ENCODE peak calls at places on chromosomes 11 and 22, in eight cellular contexts. X is A549, U is transverse colon, E is pancreas, A is endothelial cell of umbilical vein, H is IMR-90, R is heart left ventricle, K is right lobe of liver. M is an unnamed sample. For H3K4me1, the result is how much of the 10 kb centered on the place peaks cover.

GRCh38 chr11:18457435-18457834 is 1.8 kb downstream of the LDHAL6A start:
- DNase-seq in X (peak), E (peak), U (no peak), H (no peak), K (no peak), R (no peak), A (peak), M (no peak)

GRCh38 chr11:111601979-111602864 is at the start of gene SIK2:
- DNase-seq in H (peak), U (peak), E (peak), K (peak), A (peak), R (peak), X (peak), M (peak)

GRCh38 chr11:78251083-78251699 is 62.5 kb downstream of the USP35 start:
- DNase-seq in K (no peak), U (no peak), X (no peak), R (no peak), E (no peak), H (peak), A (peak), M (no peak)

GRCh38 chr22:23073506-23074229 is 3.3 kb downstream of the GNAZ start:
- DNase-seq in E (no peak), H (no peak), K (peak), A (no peak), R (no peak), X (no peak), U (no peak), M (peak)

GRCh38 chr11:67267188-67268035 is 1.1 kb downstream of the GRK2 start:
- DNase-seq in K (peak), X (no peak), H (no peak), R (no peak), U (peak), A (no peak), E (peak), M (no peak)

GRCh38 chr22:49503321-49503720 is 324.4 kb downstream of the BRD1 start:
- DNase-seq in K (no peak), E (no peak), R (no peak), H (no peak), A (no peak), U (no peak), X (no peak), M (no peak)

GRCh38 chr11:45518853-45519545 is 146.4 kb downstream of the CHST1 start:
- DNase-seq in R (no peak), A (no peak), K (no peak), U (no peak), E (no peak), X (no peak), H (no peak), M (no peak)

GRCh38 chr11:92380882-92381281 is 156.3 kb downstream of the FAT3 start:
- DNase-seq in R (no peak), E (no peak), X (no peak), U (no peak), K (no peak), H (peak), A (peak), M (no peak)

GRCh38 chr22:37852418-37852817 is 3.2 kb downstream of the EIF3L start:
- DNase-seq in H (no peak), R (no peak), A (no peak), U (no peak), E (no peak), K (no peak), X (no peak), M (no peak)

GRCh38 chr11:102330226-102330625 is 12.9 kb downstream of the BIRC3 start:
- DNase-seq in X (no peak), K (no peak), E (no peak), U (no peak), A (no peak), H (peak), R (no peak), M (no peak)

GRCh38 chr22:11253000-11253511 is 4274.9 kb upstream of the OR11H1 start:
- DNase-seq in H (no peak), E (peak), K (peak), X (no peak), R (peak), A (no peak), U (no peak), M (peak)

GRCh38 chr11:115238086-115238485 is 266.1 kb downstream of the CADM1 start:
- DNase-seq in U (no peak), X (no peak), A (no peak), K (no peak), E (no peak), H (no peak), R (no peak), M (no peak)
- H3K4me1 ChIP-seq in U (under half), X (under half), A (under half), K (under half), E (under half), H (under half), R (under half), M (under half)

GRCh38 chr11:945986-946385 is 20.3 kb downstream of the AP2A2 start:
- DNase-seq in R (no peak), K (peak), X (no peak), A (no peak), U (no peak), H (no peak), E (no peak), M (no peak)
- H3K27ac ChIP-seq in R (no peak), K (no peak), X (no peak), A (no peak), U (no peak), H (no peak), E (no peak), M (no peak)

GRCh38 chr11:83063073-83063754 is 8.5 kb downstream of the RAB30 start:
- DNase-seq in R (no peak), U (no peak), X (peak), K (no peak), H (peak), E (no peak), A (no peak), M (no peak)
- H3K4me1 ChIP-seq in R (under half), U (under half), X (under half), K (under half), H (under half), E (under half), A (under half), M (under half)

GRCh38 chr22:20209761-20210250 is 58.3 kb downstream of the RTN4R start:
- DNase-seq in H (no peak), E (no peak), R (no peak), K (no peak), X (no peak), A (no peak), U (no peak), M (no peak)

GRCh38 chr22:20210473-20211059 is 57.6 kb downstream of the RTN4R start:
- DNase-seq in E (no peak), H (no peak), X (no peak), A (no peak), U (no peak), R (no peak), K (no peak), M (no peak)

GRCh38 chr22:20212754-20213699 is 55.1 kb downstream of the RTN4R start:
- DNase-seq in E (no peak), A (no peak), H (no peak), U (no peak), R (no peak), K (no peak), X (no peak), M (no peak)

GRCh38 chr22:20211997-20212753 is 55.9 kb downstream of the RTN4R start:
- DNase-seq in X (no peak), U (peak), A (no peak), E (peak), R (peak), H (peak), K (peak), M (no peak)

DNA sequence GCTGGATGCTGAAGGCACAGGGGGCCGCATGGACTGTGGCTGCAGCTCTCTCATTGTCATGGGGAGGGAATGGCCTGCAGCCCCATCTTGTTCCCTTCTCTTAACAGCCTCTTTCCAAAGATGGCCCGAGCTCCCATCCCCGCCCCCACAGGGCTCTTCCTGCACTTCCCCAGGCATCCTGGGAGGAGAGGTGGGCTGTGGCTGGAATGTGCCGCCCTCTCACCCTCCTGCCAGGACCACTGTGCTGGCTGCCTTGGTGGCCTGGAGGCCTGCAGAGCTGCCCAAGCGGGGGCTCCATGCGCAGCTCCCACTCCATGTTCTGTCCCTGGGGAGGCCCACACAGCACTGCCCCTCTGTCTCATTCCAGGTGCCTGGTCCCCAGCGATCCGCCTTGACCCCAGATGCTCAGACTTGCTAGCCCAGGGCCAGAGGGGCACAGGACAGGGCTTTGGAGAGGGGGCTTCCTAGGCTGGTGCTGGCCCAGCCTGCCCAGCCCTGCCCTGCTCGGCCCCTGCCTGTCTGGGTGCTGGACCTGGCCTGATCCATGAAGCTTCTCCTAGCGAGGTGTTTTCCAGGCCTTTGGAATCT is 56.6 kb downstream of the RTN4R start:
- DNase-seq in A (no peak), E (no peak), K (no peak), R (no peak), H (no peak), X (no peak), U (no peak), M (no peak)
- H3K27ac ChIP-seq in A (no peak), E (peak), K (no peak), R (no peak), H (no peak), X (no peak), U (no peak), M (no peak)

GRCh38 chr22:39232806-39233735 is 11.7 kb downstream of the PDGFB start:
- DNase-seq in X (no peak), A (no peak), H (no peak), U (no peak), R (no peak), K (no peak), E (no peak), M (no peak)
- H3K4me1 ChIP-seq in X (under half), A (half or more), H (under half), U (under half), R (half or more), K (under half), E (under half), M (under half)

GRCh38 chr11:121762820-121763219 is 310.1 kb upstream of the SORL1-AS1 start:
- DNase-seq in E (peak), X (no peak), H (peak), K (no peak), A (peak), R (peak), U (no peak), M (no peak)

GRCh38 chr11:121754603-121755002 is 301.8 kb upstream of the SORL1-AS1 start:
- DNase-seq in A (no peak), R (no peak), E (no peak), H (peak), X (no peak), U (no peak), K (no peak), M (peak)

GRCh38 chr11:121761171-121761570 is 308.4 kb upstream of the SORL1-AS1 start:
- DNase-seq in H (no peak), R (no peak), U (no peak), A (no peak), E (no peak), X (no peak), K (no peak), M (no peak)

GRCh38 chr11:121755191-121755590 is 302.4 kb upstream of the SORL1-AS1 start:
- DNase-seq in A (no peak), U (no peak), R (no peak), K (no peak), H (no peak), X (no peak), E (no peak), M (no peak)

GRCh38 chr11:121757480-121758125 is 304.8 kb upstream of the SORL1-AS1 start:
- DNase-seq in A (peak), E (no peak), H (no peak), K (no peak), U (no peak), X (no peak), R (no peak), M (no peak)
- H3K27ac ChIP-seq in A (no peak), E (no peak), H (no peak), K (no peak), U (no peak), X (no peak), R (no peak), M (no peak)

GRCh38 chr11:19845633-19846032 is 133.0 kb downstream of the NAV2 start:
- DNase-seq in X (no peak), R (no peak), H (no peak), A (no peak), K (no peak), U (no peak), E (no peak), M (no peak)
- H3K4me1 ChIP-seq in X (under half), R (under half), H (under half), A (under half), K (under half), U (under half), E (under half), M (under half)

M was measured in suprapubic skin.